ENCODE peak calls at places on chromosomes 3 and 15, in five cellular contexts. A, I, O, C and R are unnamed samples.

GRCh38 chr3:5112043-5112442 is 10.0 kb upstream of the ARL8B start:
- DNase-seq in A (no peak), O (no peak), I (no peak), C (no peak), R (no peak)

GRCh38 chr3:151960956-151961580 is 87.6 kb downstream of the SUCNR1 start:
- DNase-seq in I (no peak), C (no peak), O (no peak), A (no peak), R (no peak)

GRCh38 chr15:30073915-30074314 is 8.8 kb upstream of the GOLGA8J start:
- DNase-seq in C (no peak), I (no peak), O (no peak), A (no peak), R (no peak)

GRCh38 chr3:12681586-12682371 is 17.9 kb upstream of the RAF1 start:
- DNase-seq in O (no peak), A (no peak), C (peak; percentile 84), I (no peak), R (no peak)

GRCh38 chr3:88263417-88264116 is 113.8 kb downstream of the C3orf38 start:
- DNase-seq in I (no peak), A (no peak), C (no peak), O (no peak), R (no peak)

GRCh38 chr3:141386080-141386594 is 17.8 kb downstream of the ZBTB38 start:
- DNase-seq in O (no peak), A (no peak), I (no peak), C (no peak), R (no peak)

GRCh38 chr3:50210510-50211367 is 5.7 kb downstream of the SLC38A3 start:
- DNase-seq in A (no peak), C (no peak), O (no peak), I (no peak), R (peak; percentile 61)

GRCh38 chr3:183253961-183254815 is 1.1 kb downstream of the B3GNT5 start:
- DNase-seq in C (peak; percentile 46), I (peak; percentile 47), A (no peak), O (peak; percentile 19), R (no peak)

GRCh38 chr3:187943677-187944390 is 198.6 kb upstream of the BCL6 start:
- DNase-seq in C (peak; percentile 17), O (no peak), I (no peak), A (no peak), R (no peak)

GRCh38 chr3:65894679-65895078 is 144.0 kb downstream of the MAGI1 start:
- DNase-seq in C (peak; percentile 61), I (no peak), A (no peak), O (no peak), R (no peak)

GRCh38 chr3:69504232-69504631 is 118.3 kb upstream of the FRMD4B start:
- DNase-seq in A (no peak), I (no peak), O (no peak), C (peak; percentile 13), R (no peak)

GRCh38 chr3:57068437-57069089 is 8.1 kb downstream of the SPATA12 start:
- DNase-seq in I (no peak), O (no peak), A (no peak), C (peak; percentile 82), R (no peak)